ENCODE peak calls at places on chromosomes 7 and 10, in six cellular contexts. One of them, this sample, is unnamed.

GRCh38 chr7:15016726-15017125 is 114.2 kb upstream of the DGKB start:
- DNase-seq in transverse colon: no peak
- DNase-seq in activated CD8-positive, alpha-beta memory T cell treated with anti-CD3 and anti-CD28 coated beads for 48 hours: no peak
- DNase-seq in mesenteric fat pad: no peak
- DNase-seq in DMS53: no peak
- DNase-seq in activated T-helper 1 cell treated with Interleukin-2 at 50 U/mL for 16 hours: no peak
- DNase-seq in this sample: peak

GRCh38 chr7:70435634-70436033 is 696.3 kb upstream of the GALNT17 start:
- DNase-seq in transverse colon: no peak
- DNase-seq in activated CD8-positive, alpha-beta memory T cell treated with anti-CD3 and anti-CD28 coated beads for 48 hours: no peak
- DNase-seq in mesenteric fat pad: no peak
- DNase-seq in DMS53: no peak
- DNase-seq in activated T-helper 1 cell treated with Interleukin-2 at 50 U/mL for 16 hours: no peak
- DNase-seq in this sample: no peak

GRCh38 chr7:90816511-90817142 is 220.5 kb downstream of the CDK14 start:
- DNase-seq in transverse colon: no peak
- DNase-seq in activated CD8-positive, alpha-beta memory T cell treated with anti-CD3 and anti-CD28 coated beads for 48 hours: no peak
- DNase-seq in mesenteric fat pad: no peak
- DNase-seq in DMS53: peak
- DNase-seq in activated T-helper 1 cell treated with Interleukin-2 at 50 U/mL for 16 hours: no peak
- DNase-seq in this sample: peak

GRCh38 chr7:121480566-121481335 is 84.6 kb upstream of the FAM3C start:
- DNase-seq in transverse colon: no peak
- DNase-seq in activated CD8-positive, alpha-beta memory T cell treated with anti-CD3 and anti-CD28 coated beads for 48 hours: no peak
- DNase-seq in mesenteric fat pad: no peak
- DNase-seq in DMS53: no peak
- DNase-seq in activated T-helper 1 cell treated with Interleukin-2 at 50 U/mL for 16 hours: no peak
- DNase-seq in this sample: no peak

GRCh38 chr10:121783782-121784372 is 144.0 kb downstream of the ATE1 start:
- DNase-seq in transverse colon: no peak
- DNase-seq in activated CD8-positive, alpha-beta memory T cell treated with anti-CD3 and anti-CD28 coated beads for 48 hours: no peak
- DNase-seq in mesenteric fat pad: no peak
- DNase-seq in DMS53: no peak
- DNase-seq in activated T-helper 1 cell treated with Interleukin-2 at 50 U/mL for 16 hours: no peak
- DNase-seq in this sample: no peak

GRCh38 chr10:110739811-110740271 is 95.7 kb downstream of the RBM20 start:
- DNase-seq in transverse colon: no peak
- DNase-seq in activated CD8-positive, alpha-beta memory T cell treated with anti-CD3 and anti-CD28 coated beads for 48 hours: no peak
- DNase-seq in mesenteric fat pad: no peak
- DNase-seq in DMS53: no peak
- DNase-seq in activated T-helper 1 cell treated with Interleukin-2 at 50 U/mL for 16 hours: peak
- DNase-seq in this sample: no peak

GRCh38 chr7:23680417-23681405 is 712 bp downstream of the FAM221A start:
- DNase-seq in transverse colon: peak
- DNase-seq in activated CD8-positive, alpha-beta memory T cell treated with anti-CD3 and anti-CD28 coated beads for 48 hours: no peak
- DNase-seq in mesenteric fat pad: no peak
- DNase-seq in DMS53: peak
- DNase-seq in activated T-helper 1 cell treated with Interleukin-2 at 50 U/mL for 16 hours: peak
- DNase-seq in this sample: peak

GRCh38 chr10:87740232-87740631 is 77.8 kb downstream of the ATAD1 start:
- DNase-seq in transverse colon: no peak
- DNase-seq in activated CD8-positive, alpha-beta memory T cell treated with anti-CD3 and anti-CD28 coated beads for 48 hours: no peak
- DNase-seq in mesenteric fat pad: no peak
- DNase-seq in DMS53: no peak
- DNase-seq in activated T-helper 1 cell treated with Interleukin-2 at 50 U/mL for 16 hours: no peak
- DNase-seq in this sample: peak

GRCh38 chr10:99431190-99431549 is 746 bp upstream of the GOT1 start:
- DNase-seq in transverse colon: peak
- DNase-seq in activated CD8-positive, alpha-beta memory T cell treated with anti-CD3 and anti-CD28 coated beads for 48 hours: peak
- DNase-seq in mesenteric fat pad: no peak
- DNase-seq in DMS53: peak
- DNase-seq in activated T-helper 1 cell treated with Interleukin-2 at 50 U/mL for 16 hours: no peak
- DNase-seq in this sample: peak

GRCh38 chr7:99631311-99632109 is 14.8 kb downstream of the ZSCAN25 start:
- DNase-seq in transverse colon: no peak
- DNase-seq in activated CD8-positive, alpha-beta memory T cell treated with anti-CD3 and anti-CD28 coated beads for 48 hours: no peak
- DNase-seq in mesenteric fat pad: no peak
- DNase-seq in DMS53: peak
- DNase-seq in activated T-helper 1 cell treated with Interleukin-2 at 50 U/mL for 16 hours: no peak
- DNase-seq in this sample: peak

GRCh38 chr10:99854860-99855259 is 72.4 kb downstream of the ABCC2 start:
- DNase-seq in transverse colon: no peak
- DNase-seq in activated CD8-positive, alpha-beta memory T cell treated with anti-CD3 and anti-CD28 coated beads for 48 hours: no peak
- DNase-seq in mesenteric fat pad: no peak
- DNase-seq in DMS53: peak
- DNase-seq in activated T-helper 1 cell treated with Interleukin-2 at 50 U/mL for 16 hours: no peak
- DNase-seq in this sample: peak

GRCh38 chr7:47460251-47460989 is 121.5 kb downstream of the TNS3 start:
- DNase-seq in transverse colon: peak
- DNase-seq in activated CD8-positive, alpha-beta memory T cell treated with anti-CD3 and anti-CD28 coated beads for 48 hours: no peak
- DNase-seq in mesenteric fat pad: peak
- DNase-seq in DMS53: peak
- DNase-seq in activated T-helper 1 cell treated with Interleukin-2 at 50 U/mL for 16 hours: no peak
- DNase-seq in this sample: peak

GRCh38 chr10:79385804-79386531 is 38.7 kb downstream of the PPIF start:
- DNase-seq in transverse colon: no peak
- DNase-seq in activated CD8-positive, alpha-beta memory T cell treated with anti-CD3 and anti-CD28 coated beads for 48 hours: no peak
- DNase-seq in mesenteric fat pad: peak
- DNase-seq in DMS53: no peak
- DNase-seq in activated T-helper 1 cell treated with Interleukin-2 at 50 U/mL for 16 hours: no peak
- DNase-seq in this sample: no peak

GRCh38 chr7:44979481-44980392 is 922 bp upstream of the MYO1G start:
- DNase-seq in transverse colon: no peak
- DNase-seq in activated CD8-positive, alpha-beta memory T cell treated with anti-CD3 and anti-CD28 coated beads for 48 hours: no peak
- DNase-seq in mesenteric fat pad: no peak
- DNase-seq in DMS53: no peak
- DNase-seq in activated T-helper 1 cell treated with Interleukin-2 at 50 U/mL for 16 hours: no peak
- DNase-seq in this sample: no peak

GRCh38 chr7:119175916-119176627 is 951.6 kb downstream of the ANKRD7 start:
- DNase-seq in transverse colon: no peak
- DNase-seq in activated CD8-positive, alpha-beta memory T cell treated with anti-CD3 and anti-CD28 coated beads for 48 hours: no peak
- DNase-seq in mesenteric fat pad: no peak
- DNase-seq in DMS53: peak
- DNase-seq in activated T-helper 1 cell treated with Interleukin-2 at 50 U/mL for 16 hours: no peak
- DNase-seq in this sample: peak

GRCh38 chr7:132410385-132410784 is 165.9 kb downstream of the PLXNA4 start:
- DNase-seq in transverse colon: no peak
- DNase-seq in activated CD8-positive, alpha-beta memory T cell treated with anti-CD3 and anti-CD28 coated beads for 48 hours: no peak
- DNase-seq in mesenteric fat pad: no peak
- DNase-seq in DMS53: no peak
- DNase-seq in activated T-helper 1 cell treated with Interleukin-2 at 50 U/mL for 16 hours: no peak
- DNase-seq in this sample: no peak

GRCh38 chr7:137579913-137580640 is 236.5 kb upstream of the PTN start:
- DNase-seq in transverse colon: no peak
- DNase-seq in activated CD8-positive, alpha-beta memory T cell treated with anti-CD3 and anti-CD28 coated beads for 48 hours: no peak
- DNase-seq in mesenteric fat pad: no peak
- DNase-seq in DMS53: peak
- DNase-seq in activated T-helper 1 cell treated with Interleukin-2 at 50 U/mL for 16 hours: no peak
- DNase-seq in this sample: no peak

GRCh38 chr7:96495751-96496216 is 173.9 kb upstream of the SLC25A13 start:
- DNase-seq in transverse colon: no peak
- DNase-seq in activated CD8-positive, alpha-beta memory T cell treated with anti-CD3 and anti-CD28 coated beads for 48 hours: no peak
- DNase-seq in mesenteric fat pad: no peak
- DNase-seq in DMS53: peak
- DNase-seq in activated T-helper 1 cell treated with Interleukin-2 at 50 U/mL for 16 hours: no peak
- DNase-seq in this sample: no peak

GRCh38 chr7:41147651-41148360 is 555.1 kb downstream of the INHBA start:
- DNase-seq in transverse colon: no peak
- DNase-seq in activated CD8-positive, alpha-beta memory T cell treated with anti-CD3 and anti-CD28 coated beads for 48 hours: no peak
- DNase-seq in mesenteric fat pad: no peak
- DNase-seq in DMS53: no peak
- DNase-seq in activated T-helper 1 cell treated with Interleukin-2 at 50 U/mL for 16 hours: no peak
- DNase-seq in this sample: no peak

GRCh38 chr7:17633099-17633498 is 307.2 kb downstream of the SNX13 start:
- DNase-seq in transverse colon: no peak
- DNase-seq in activated CD8-positive, alpha-beta memory T cell treated with anti-CD3 and anti-CD28 coated beads for 48 hours: no peak
- DNase-seq in mesenteric fat pad: no peak
- DNase-seq in DMS53: peak
- DNase-seq in activated T-helper 1 cell treated with Interleukin-2 at 50 U/mL for 16 hours: no peak
- DNase-seq in this sample: peak

GRCh38 chr7:101817031-101817929 is at the start of gene CUX1:
- DNase-seq in transverse colon: peak
- DNase-seq in activated CD8-positive, alpha-beta memory T cell treated with anti-CD3 and anti-CD28 coated beads for 48 hours: no peak
- DNase-seq in mesenteric fat pad: peak
- DNase-seq in DMS53: peak
- DNase-seq in activated T-helper 1 cell treated with Interleukin-2 at 50 U/mL for 16 hours: no peak
- DNase-seq in this sample: peak

GRCh38 chr10:103820101-103821062 is 35.0 kb downstream of the SH3PXD2A start:
- DNase-seq in transverse colon: peak
- DNase-seq in activated CD8-positive, alpha-beta memory T cell treated with anti-CD3 and anti-CD28 coated beads for 48 hours: no peak
- DNase-seq in mesenteric fat pad: no peak
- DNase-seq in DMS53: peak
- DNase-seq in activated T-helper 1 cell treated with Interleukin-2 at 50 U/mL for 16 hours: no peak
- DNase-seq in this sample: no peak

GRCh38 chr7:142381727-142382409 is 124.0 kb upstream of the PRSS58 start:
- DNase-seq in transverse colon: no peak
- DNase-seq in activated CD8-positive, alpha-beta memory T cell treated with anti-CD3 and anti-CD28 coated beads for 48 hours: no peak
- DNase-seq in mesenteric fat pad: no peak
- DNase-seq in DMS53: no peak
- DNase-seq in activated T-helper 1 cell treated with Interleukin-2 at 50 U/mL for 16 hours: no peak
- DNase-seq in this sample: no peak

GRCh38 chr10:4947635-4948596 is 15.3 kb upstream of the AKR1C1 start:
- DNase-seq in transverse colon: no peak
- DNase-seq in activated CD8-positive, alpha-beta memory T cell treated with anti-CD3 and anti-CD28 coated beads for 48 hours: no peak
- DNase-seq in mesenteric fat pad: no peak
- DNase-seq in DMS53: peak
- DNase-seq in activated T-helper 1 cell treated with Interleukin-2 at 50 U/mL for 16 hours: no peak
- DNase-seq in this sample: peak

GRCh38 chr10:44971419-44971818 is 7.2 kb downstream of the DEPP1 start:
- DNase-seq in transverse colon: no peak
- DNase-seq in activated CD8-positive, alpha-beta memory T cell treated with anti-CD3 and anti-CD28 coated beads for 48 hours: no peak
- DNase-seq in mesenteric fat pad: no peak
- DNase-seq in DMS53: no peak
- DNase-seq in activated T-helper 1 cell treated with Interleukin-2 at 50 U/mL for 16 hours: no peak
- DNase-seq in this sample: no peak

GRCh38 chr10:4170633-4171314 is 385.8 kb upstream of the KLF6 start:
- DNase-seq in transverse colon: no peak
- DNase-seq in activated CD8-positive, alpha-beta memory T cell treated with anti-CD3 and anti-CD28 coated beads for 48 hours: no peak
- DNase-seq in mesenteric fat pad: no peak
- DNase-seq in DMS53: no peak
- DNase-seq in activated T-helper 1 cell treated with Interleukin-2 at 50 U/mL for 16 hours: no peak
- DNase-seq in this sample: no peak

GRCh38 chr7:100655908-100656674 is at the start of gene ACTL6B:
- DNase-seq in transverse colon: peak
- DNase-seq in activated CD8-positive, alpha-beta memory T cell treated with anti-CD3 and anti-CD28 coated beads for 48 hours: no peak
- DNase-seq in mesenteric fat pad: no peak
- DNase-seq in DMS53: peak
- DNase-seq in activated T-helper 1 cell treated with Interleukin-2 at 50 U/mL for 16 hours: no peak
- DNase-seq in this sample: no peak

GRCh38 chr10:60495357-60495756 is 105.7 kb upstream of the ANK3 start:
- DNase-seq in transverse colon: no peak
- DNase-seq in activated CD8-positive, alpha-beta memory T cell treated with anti-CD3 and anti-CD28 coated beads for 48 hours: no peak
- DNase-seq in mesenteric fat pad: no peak
- DNase-seq in DMS53: no peak
- DNase-seq in activated T-helper 1 cell treated with Interleukin-2 at 50 U/mL for 16 hours: no peak
- DNase-seq in this sample: no peak

GRCh38 chr7:100171087-100171681 is 2.8 kb upstream of the GAL3ST4 start:
- DNase-seq in transverse colon: peak
- DNase-seq in activated CD8-positive, alpha-beta memory T cell treated with anti-CD3 and anti-CD28 coated beads for 48 hours: no peak
- DNase-seq in mesenteric fat pad: peak
- DNase-seq in DMS53: peak
- DNase-seq in activated T-helper 1 cell treated with Interleukin-2 at 50 U/mL for 16 hours: no peak
- DNase-seq in this sample: no peak

GRCh38 chr10:70335246-70335613 is 47.2 kb downstream of the LRRC20 start:
- DNase-seq in transverse colon: no peak
- DNase-seq in activated CD8-positive, alpha-beta memory T cell treated with anti-CD3 and anti-CD28 coated beads for 48 hours: no peak
- DNase-seq in mesenteric fat pad: no peak
- DNase-seq in DMS53: no peak
- DNase-seq in activated T-helper 1 cell treated with Interleukin-2 at 50 U/mL for 16 hours: no peak
- DNase-seq in this sample: no peak

GRCh38 chr7:101677421-101678137 is 48.5 kb upstream of the MYL10 start:
- DNase-seq in transverse colon: no peak
- DNase-seq in activated CD8-positive, alpha-beta memory T cell treated with anti-CD3 and anti-CD28 coated beads for 48 hours: no peak
- DNase-seq in mesenteric fat pad: no peak
- DNase-seq in DMS53: peak
- DNase-seq in activated T-helper 1 cell treated with Interleukin-2 at 50 U/mL for 16 hours: no peak
- DNase-seq in this sample: no peak

GRCh38 chr7:114923403-114923713 is 1.5 kb downstream of the MDFIC start:
- DNase-seq in transverse colon: no peak
- DNase-seq in activated CD8-positive, alpha-beta memory T cell treated with anti-CD3 and anti-CD28 coated beads for 48 hours: no peak
- DNase-seq in mesenteric fat pad: no peak
- DNase-seq in DMS53: no peak
- DNase-seq in activated T-helper 1 cell treated with Interleukin-2 at 50 U/mL for 16 hours: no peak
- DNase-seq in this sample: no peak

GRCh38 chr7:43220250-43220649 is 107.8 kb downstream of the HECW1 start:
- DNase-seq in transverse colon: no peak
- DNase-seq in activated CD8-positive, alpha-beta memory T cell treated with anti-CD3 and anti-CD28 coated beads for 48 hours: no peak
- DNase-seq in mesenteric fat pad: no peak
- DNase-seq in DMS53: no peak
- DNase-seq in activated T-helper 1 cell treated with Interleukin-2 at 50 U/mL for 16 hours: no peak
- DNase-seq in this sample: no peak

GRCh38 chr10:107548301-107548700 is 383.8 kb upstream of the SORCS1 start:
- DNase-seq in transverse colon: no peak
- DNase-seq in activated CD8-positive, alpha-beta memory T cell treated with anti-CD3 and anti-CD28 coated beads for 48 hours: no peak
- DNase-seq in mesenteric fat pad: no peak
- DNase-seq in DMS53: no peak
- DNase-seq in activated T-helper 1 cell treated with Interleukin-2 at 50 U/mL for 16 hours: no peak
- DNase-seq in this sample: no peak

GRCh38 chr7:64908358-64908757 is 5.3 kb downstream of the ZNF273 start:
- DNase-seq in transverse colon: no peak
- DNase-seq in activated CD8-positive, alpha-beta memory T cell treated with anti-CD3 and anti-CD28 coated beads for 48 hours: no peak
- DNase-seq in mesenteric fat pad: no peak
- DNase-seq in DMS53: peak
- DNase-seq in activated T-helper 1 cell treated with Interleukin-2 at 50 U/mL for 16 hours: no peak
- DNase-seq in this sample: no peak

GRCh38 chr7:15284406-15284805 is 277.4 kb downstream of the AGMO start:
- DNase-seq in transverse colon: no peak
- DNase-seq in activated CD8-positive, alpha-beta memory T cell treated with anti-CD3 and anti-CD28 coated beads for 48 hours: no peak
- DNase-seq in mesenteric fat pad: no peak
- DNase-seq in DMS53: no peak
- DNase-seq in activated T-helper 1 cell treated with Interleukin-2 at 50 U/mL for 16 hours: no peak
- DNase-seq in this sample: no peak

GRCh38 chr10:115969591-115969990 is 303.4 kb downstream of the GFRA1 start:
- DNase-seq in transverse colon: no peak
- DNase-seq in activated CD8-positive, alpha-beta memory T cell treated with anti-CD3 and anti-CD28 coated beads for 48 hours: no peak
- DNase-seq in mesenteric fat pad: no peak
- DNase-seq in DMS53: peak
- DNase-seq in activated T-helper 1 cell treated with Interleukin-2 at 50 U/mL for 16 hours: no peak
- DNase-seq in this sample: no peak

GRCh38 chr7:46970486-46970885 is 611.4 kb downstream of the TNS3 start:
- DNase-seq in transverse colon: no peak
- DNase-seq in activated CD8-positive, alpha-beta memory T cell treated with anti-CD3 and anti-CD28 coated beads for 48 hours: no peak
- DNase-seq in mesenteric fat pad: no peak
- DNase-seq in DMS53: no peak
- DNase-seq in activated T-helper 1 cell treated with Interleukin-2 at 50 U/mL for 16 hours: no peak
- DNase-seq in this sample: peak

GRCh38 chr10:24762161-24762924 is 38.7 kb upstream of the ARHGAP21 start:
- DNase-seq in transverse colon: no peak
- DNase-seq in activated CD8-positive, alpha-beta memory T cell treated with anti-CD3 and anti-CD28 coated beads for 48 hours: no peak
- DNase-seq in mesenteric fat pad: no peak
- DNase-seq in DMS53: peak
- DNase-seq in activated T-helper 1 cell treated with Interleukin-2 at 50 U/mL for 16 hours: no peak
- DNase-seq in this sample: no peak